ENCODE peak calls at places on chromosomes 7 and 10, in six cellular contexts. One of them, this sample, is unnamed.

GRCh38 chr10:102583435-102584417 is 60.6 kb upstream of the TRIM8 start:
- DNase-seq in uterus: peak; percentile 89
- DNase-seq in brain microvascular endothelial cell: peak; percentile 84
- DNase-seq in fibroblast of lung: peak; percentile 74
- DNase-seq in mammary epithelial cell: peak; percentile 66
- DNase-seq in AG04450: peak; percentile 85
- DNase-seq in this sample: peak; percentile 27

GRCh38 chr7:157613575-157614322 is 276.9 kb downstream of the DNAJB6 start:
- DNase-seq in fibroblast of lung: no peak
- DNase-seq in uterus: no peak
- DNase-seq in AG04450: no peak
- DNase-seq in brain microvascular endothelial cell: peak; percentile 14
- DNase-seq in mammary epithelial cell: no peak
- DNase-seq in this sample: no peak

GRCh38 chr7:101399759-101400158 is 37.1 kb downstream of the COL26A1 start:
- DNase-seq in mammary epithelial cell: no peak
- DNase-seq in AG04450: no peak
- DNase-seq in brain microvascular endothelial cell: no peak
- DNase-seq in fibroblast of lung: peak; percentile 39
- DNase-seq in uterus: no peak
- DNase-seq in this sample: no peak

GRCh38 chr10:129718548-129719414 is 245.3 kb downstream of the EBF3 start:
- DNase-seq in brain microvascular endothelial cell: no peak
- DNase-seq in mammary epithelial cell: peak; percentile 2
- DNase-seq in fibroblast of lung: no peak
- DNase-seq in uterus: no peak
- DNase-seq in AG04450: no peak
- DNase-seq in this sample: no peak

GRCh38 chr10:104041891-104042535 is 43.7 kb downstream of the COL17A1 start:
- DNase-seq in AG04450: no peak
- DNase-seq in mammary epithelial cell: no peak
- DNase-seq in fibroblast of lung: no peak
- DNase-seq in uterus: no peak
- DNase-seq in brain microvascular endothelial cell: no peak
- DNase-seq in this sample: no peak

GRCh38 chr7:64863021-64863420 is 40.1 kb upstream of the ZNF273 start:
- DNase-seq in mammary epithelial cell: no peak
- DNase-seq in fibroblast of lung: no peak
- DNase-seq in uterus: no peak
- DNase-seq in AG04450: no peak
- DNase-seq in brain microvascular endothelial cell: no peak
- DNase-seq in this sample: no peak

GRCh38 chr7:10731253-10731773 is 242.4 kb upstream of the PHF14 start:
- DNase-seq in brain microvascular endothelial cell: no peak
- DNase-seq in AG04450: no peak
- DNase-seq in uterus: no peak
- DNase-seq in fibroblast of lung: no peak
- DNase-seq in mammary epithelial cell: no peak
- DNase-seq in this sample: no peak

GRCh38 chr10:131841131-131841661 is 59.6 kb upstream of the PPP2R2D start:
- DNase-seq in uterus: no peak
- DNase-seq in brain microvascular endothelial cell: no peak
- DNase-seq in fibroblast of lung: no peak
- DNase-seq in mammary epithelial cell: no peak
- DNase-seq in AG04450: no peak
- DNase-seq in this sample: no peak

GRCh38 chr7:84218681-84219080 is 24.1 kb upstream of the SEMA3A start:
- DNase-seq in uterus: no peak
- DNase-seq in mammary epithelial cell: peak; percentile 49
- DNase-seq in fibroblast of lung: peak; percentile 40
- DNase-seq in AG04450: no peak
- DNase-seq in brain microvascular endothelial cell: peak; percentile 85
- DNase-seq in this sample: no peak

GRCh38 chr10:52740913-52741675 is 31.5 kb downstream of the MBL2 start:
- DNase-seq in mammary epithelial cell: no peak
- DNase-seq in fibroblast of lung: peak; percentile 8
- DNase-seq in uterus: no peak
- DNase-seq in brain microvascular endothelial cell: peak; percentile 58
- DNase-seq in AG04450: no peak
- DNase-seq in this sample: no peak

GRCh38 chr10:14843327-14843988 is 5.4 kb downstream of the HSPA14 start:
- DNase-seq in brain microvascular endothelial cell: no peak
- DNase-seq in AG04450: no peak
- DNase-seq in mammary epithelial cell: no peak
- DNase-seq in uterus: no peak
- DNase-seq in fibroblast of lung: no peak
- DNase-seq in this sample: no peak

GRCh38 chr7:47337531-47337930 is 244.4 kb downstream of the TNS3 start:
- DNase-seq in mammary epithelial cell: no peak
- DNase-seq in AG04450: no peak
- DNase-seq in fibroblast of lung: peak; percentile 66
- DNase-seq in brain microvascular endothelial cell: no peak
- DNase-seq in uterus: no peak
- DNase-seq in this sample: no peak

GRCh38 chr7:1246170-1246870 is 13.6 kb downstream of the UNCX start:
- DNase-seq in uterus: no peak
- DNase-seq in brain microvascular endothelial cell: no peak
- DNase-seq in fibroblast of lung: no peak
- DNase-seq in mammary epithelial cell: no peak
- DNase-seq in AG04450: no peak
- DNase-seq in this sample: no peak

GRCh38 chr7:1246871-1247526 is 14.3 kb downstream of the UNCX start:
- DNase-seq in AG04450: no peak
- DNase-seq in brain microvascular endothelial cell: no peak
- DNase-seq in mammary epithelial cell: no peak
- DNase-seq in uterus: no peak
- DNase-seq in fibroblast of lung: no peak
- DNase-seq in this sample: no peak

GRCh38 chr7:1244701-1245526 is 12.2 kb downstream of the UNCX start:
- DNase-seq in brain microvascular endothelial cell: no peak
- DNase-seq in AG04450: no peak
- DNase-seq in fibroblast of lung: no peak
- DNase-seq in uterus: no peak
- DNase-seq in mammary epithelial cell: no peak
- DNase-seq in this sample: no peak

GRCh38 chr7:1243964-1244416 is 11.3 kb downstream of the UNCX start:
- DNase-seq in mammary epithelial cell: no peak
- DNase-seq in brain microvascular endothelial cell: no peak
- DNase-seq in uterus: no peak
- DNase-seq in fibroblast of lung: no peak
- DNase-seq in AG04450: no peak
- DNase-seq in this sample: no peak

GRCh38 chr7:1245596-1245995 is 12.9 kb downstream of the UNCX start:
- DNase-seq in fibroblast of lung: no peak
- DNase-seq in AG04450: no peak
- DNase-seq in brain microvascular endothelial cell: no peak
- DNase-seq in mammary epithelial cell: no peak
- DNase-seq in uterus: no peak
- DNase-seq in this sample: no peak
- H3K27me3 ChIP-seq in fibroblast of lung: peaks cover 83% of the 10 kb centered on the region
- H3K27me3 ChIP-seq in AG04450: peaks cover 91% of the 10 kb centered on the region
- H3K27me3 ChIP-seq in brain microvascular endothelial cell: peaks cover 89% of the 10 kb centered on the region
- H3K27me3 ChIP-seq in mammary epithelial cell: peaks cover 86% of the 10 kb centered on the region
- H3K27me3 ChIP-seq in uterus: peaks cover 31% of the 10 kb centered on the region
- H3K27me3 ChIP-seq in this sample: peaks cover 74% of the 10 kb centered on the region

DNA sequence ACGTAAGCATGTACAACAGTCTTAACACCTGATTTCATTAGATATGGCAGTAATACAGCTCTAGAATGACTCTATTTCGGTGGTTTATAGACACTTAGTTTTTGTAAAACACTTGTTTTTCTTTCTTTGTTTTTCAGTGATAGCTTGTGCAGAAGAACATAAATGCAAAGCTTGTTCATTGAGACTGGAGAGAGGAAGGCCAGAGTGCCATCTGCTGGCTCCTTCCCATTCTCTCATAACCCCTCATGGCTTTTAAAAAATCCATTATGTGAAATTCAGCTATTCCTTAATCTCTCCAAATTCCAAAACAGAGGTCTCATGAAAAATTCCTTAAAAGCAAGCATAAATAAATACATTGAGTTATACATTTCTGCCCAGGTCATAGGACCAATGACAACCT is 76.3 kb downstream of the CACNB2 start:
- DNase-seq in mammary epithelial cell: no peak
- DNase-seq in fibroblast of lung: peak; percentile 28
- DNase-seq in brain microvascular endothelial cell: peak; percentile 31
- DNase-seq in uterus: no peak
- DNase-seq in AG04450: no peak
- DNase-seq in this sample: no peak
- TF ChIP-seq CTCF in mammary epithelial cell: peak; percentile 31
- TF ChIP-seq CTCF in fibroblast of lung: peak; percentile 80
- TF ChIP-seq CTCF in brain microvascular endothelial cell: peak; percentile 79
- TF ChIP-seq CTCF in uterus: peak; percentile 41
- TF ChIP-seq CTCF in AG04450: peak; percentile 77
- TF ChIP-seq CTCF in this sample: no peak

DNA sequence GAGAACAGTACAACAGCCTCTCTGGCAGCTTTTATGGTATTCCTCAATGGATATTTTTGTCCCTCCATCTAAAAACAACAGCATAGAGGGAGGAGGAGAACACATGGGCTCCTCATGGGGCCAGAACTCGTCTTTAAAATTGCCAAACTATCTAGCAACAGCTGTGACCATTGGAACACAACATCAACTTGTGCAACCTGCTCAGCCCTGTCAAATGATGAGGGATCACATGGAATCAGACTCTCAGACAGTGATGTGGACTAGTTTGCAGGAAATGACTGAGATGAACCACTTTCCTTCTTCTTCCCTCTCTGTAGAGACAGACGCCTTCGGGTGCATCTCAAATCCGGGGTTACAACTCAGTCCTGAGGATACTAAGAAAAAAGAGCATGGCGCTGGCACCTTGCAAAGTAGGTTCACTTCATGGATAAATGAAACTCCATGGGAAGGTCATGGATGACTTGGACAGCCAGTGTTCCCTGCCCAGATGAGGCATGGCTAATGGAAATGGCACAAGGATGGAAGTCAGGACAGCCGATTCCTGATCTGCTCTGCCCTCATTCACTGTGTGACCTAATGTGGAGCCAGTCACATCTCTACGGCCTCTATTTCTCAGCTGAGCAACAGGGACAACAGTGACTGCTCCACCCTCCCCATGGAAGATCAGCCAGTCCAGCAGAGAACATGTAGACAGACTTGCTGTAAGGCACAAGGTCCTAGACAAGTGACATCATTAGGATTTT is 24.6 kb upstream of the DGKI start:
- DNase-seq in uterus: peak; percentile 34
- DNase-seq in brain microvascular endothelial cell: no peak
- DNase-seq in mammary epithelial cell: no peak
- DNase-seq in fibroblast of lung: no peak
- DNase-seq in AG04450: no peak
- DNase-seq in this sample: no peak
- H3K27me3 ChIP-seq in uterus: no peaks in the 10 kb centered on the region
- H3K27me3 ChIP-seq in brain microvascular endothelial cell: no peaks in the 10 kb centered on the region
- H3K27me3 ChIP-seq in mammary epithelial cell: no peaks in the 10 kb centered on the region
- H3K27me3 ChIP-seq in fibroblast of lung: no peaks in the 10 kb centered on the region
- H3K27me3 ChIP-seq in AG04450: no peaks in the 10 kb centered on the region
- H3K27me3 ChIP-seq in this sample: no peaks in the 10 kb centered on the region

DNA sequence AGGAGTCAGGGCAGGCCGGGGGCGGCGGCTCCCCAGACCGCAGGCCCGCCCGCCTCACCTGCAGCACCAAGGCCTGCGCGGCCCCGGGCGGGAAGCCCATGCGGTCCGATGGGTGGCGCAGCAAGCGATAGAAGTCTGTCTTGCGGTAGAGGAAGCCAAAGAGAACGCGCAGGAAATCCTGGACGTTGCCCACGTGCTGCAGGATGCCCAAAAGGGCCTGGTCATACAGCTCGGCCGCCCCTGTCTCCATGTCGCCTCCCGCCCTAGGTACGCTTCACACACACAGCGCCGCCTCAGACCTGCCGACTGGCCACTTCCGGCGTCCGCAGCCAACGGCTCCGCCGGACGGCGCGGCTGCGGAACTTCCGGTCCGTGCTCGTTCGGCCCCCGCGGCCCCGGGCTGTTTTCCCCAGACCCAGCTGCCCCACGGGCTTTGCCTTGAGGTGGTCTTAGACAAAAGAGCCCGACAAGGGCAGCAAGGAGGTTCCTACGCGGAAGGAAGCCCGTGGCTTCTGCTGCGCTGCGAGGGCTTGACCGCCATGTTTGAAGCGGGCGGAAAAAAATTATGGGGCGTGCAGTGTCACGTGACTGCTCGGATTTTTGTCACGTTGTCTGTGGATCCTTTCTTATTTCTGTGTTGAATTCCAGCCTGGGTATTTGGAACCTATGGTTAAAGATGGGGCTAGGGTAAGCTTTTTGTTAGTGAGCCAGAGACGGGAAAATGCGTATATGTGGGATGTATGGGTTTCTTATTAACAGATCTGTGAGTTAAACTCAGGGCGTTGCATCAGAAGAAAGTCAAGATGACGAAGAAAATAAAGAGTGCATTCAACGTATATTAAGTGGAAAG is at the start of gene NUDCD3:
- DNase-seq in brain microvascular endothelial cell: peak; percentile 73
- DNase-seq in fibroblast of lung: peak; percentile 83
- DNase-seq in uterus: peak; percentile 78
- DNase-seq in AG04450: peak; percentile 30
- DNase-seq in mammary epithelial cell: peak; percentile 87
- DNase-seq in this sample: peak; percentile 44
- TF ChIP-seq CTCF in brain microvascular endothelial cell: peak; percentile 46
- TF ChIP-seq CTCF in fibroblast of lung: peak; percentile 21
- TF ChIP-seq CTCF in uterus: no peak
- TF ChIP-seq CTCF in AG04450: peak; percentile 34
- TF ChIP-seq CTCF in mammary epithelial cell: peak; percentile 32
- TF ChIP-seq CTCF in this sample: no peak

DNA sequence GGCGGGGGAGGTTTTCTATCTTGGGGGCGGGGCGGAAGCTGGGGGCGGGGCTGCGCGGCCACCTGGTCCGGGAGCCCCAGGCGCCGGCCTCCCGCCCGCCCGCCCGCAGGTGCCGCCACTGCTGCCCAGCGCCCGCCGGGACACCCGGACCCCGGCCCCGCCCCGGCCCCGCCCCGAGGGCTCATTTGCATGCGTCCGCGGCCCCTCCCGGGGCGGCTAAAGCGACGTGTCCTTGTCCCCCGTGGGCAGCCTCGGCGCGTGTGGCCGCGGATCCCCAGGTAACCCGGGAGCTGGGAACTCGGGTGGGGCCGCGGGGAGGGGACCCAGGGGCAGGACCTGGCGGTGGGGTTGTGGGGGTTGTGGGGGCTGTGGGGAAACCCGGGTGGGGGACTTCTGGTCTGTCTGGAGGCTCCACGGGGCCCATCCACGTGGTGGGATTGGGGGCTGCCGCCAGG is at the start of gene BHLHA15:
- DNase-seq in fibroblast of lung: no peak
- DNase-seq in mammary epithelial cell: no peak
- DNase-seq in brain microvascular endothelial cell: no peak
- DNase-seq in AG04450: no peak
- DNase-seq in uterus: no peak
- DNase-seq in this sample: no peak
- H3K27me3 ChIP-seq in fibroblast of lung: no peaks in the 10 kb centered on the region
- H3K27me3 ChIP-seq in mammary epithelial cell: no peaks in the 10 kb centered on the region
- H3K27me3 ChIP-seq in brain microvascular endothelial cell: no peaks in the 10 kb centered on the region
- H3K27me3 ChIP-seq in AG04450: no peaks in the 10 kb centered on the region
- H3K27me3 ChIP-seq in uterus: no peaks in the 10 kb centered on the region
- H3K27me3 ChIP-seq in this sample: peaks cover 18% of the 10 kb centered on the region

GRCh38 chr7:100157334-100158228 is 942 bp downstream of the TRAPPC14 start:
- DNase-seq in mammary epithelial cell: peak; percentile 74
- DNase-seq in uterus: peak; percentile 70
- DNase-seq in AG04450: no peak
- DNase-seq in brain microvascular endothelial cell: no peak
- DNase-seq in fibroblast of lung: peak; percentile 48
- DNase-seq in this sample: no peak
- TF ChIP-seq CTCF in mammary epithelial cell: peak; percentile 15
- TF ChIP-seq CTCF in uterus: no peak
- TF ChIP-seq CTCF in AG04450: peak; percentile 37
- TF ChIP-seq CTCF in brain microvascular endothelial cell: peak; percentile 59
- TF ChIP-seq CTCF in fibroblast of lung: no peak
- TF ChIP-seq CTCF in this sample: no peak

GRCh38 chr10:100741386-100742066 is 3.9 kb upstream of the PAX2 start:
- DNase-seq in fibroblast of lung: no peak
- DNase-seq in uterus: no peak
- DNase-seq in brain microvascular endothelial cell: no peak
- DNase-seq in mammary epithelial cell: no peak
- DNase-seq in AG04450: no peak
- DNase-seq in this sample: no peak
- H3K27me3 ChIP-seq in fibroblast of lung: peaks cover 84% of the 10 kb centered on the region
- H3K27me3 ChIP-seq in uterus: peaks cover 40% of the 10 kb centered on the region
- H3K27me3 ChIP-seq in brain microvascular endothelial cell: peaks cover 92% of the 10 kb centered on the region
- H3K27me3 ChIP-seq in mammary epithelial cell: peaks cover 91% of the 10 kb centered on the region
- H3K27me3 ChIP-seq in AG04450: peaks cover 94% of the 10 kb centered on the region
- H3K27me3 ChIP-seq in this sample: peaks cover 65% of the 10 kb centered on the region